ENCODE peak calls at places on chromosomes 7 and 10, in ten cellular contexts. H is EL; V is activated CD8-positive, alpha-beta memory T cell treated with anti-CD3 and anti-CD28 coated beads, Interleukin-2, amount 50 U/mL, for 48 hours; L is omental fat pad; O is nephron progenitor cell; B is activated CD4-positive, alpha-beta T cell treated with anti-CD3 and anti-CD28 coated beads, Interleukin-2, amount 50 U/mL, for 48 hours; T is cardiac muscle cell; A is activated naive CD4-positive, alpha-beta T cell treated with Interleukin-2 at 50 U/mL for 16 hours; S is NCI-H460; Q is NCI-H345. Z is an unnamed sample.

GRCh38 chr7:28277364-28277763 is 96.8 kb upstream of the JAZF1 start:
- DNase-seq in Q (no peak), O (no peak), B (no peak), H (no peak), S (no peak), A (no peak), L (no peak), V (no peak), T (no peak), Z (no peak)

GRCh38 chr7:4753610-4754432 is 21.6 kb upstream of the AP5Z1 start:
- DNase-seq in H (peak), S (peak), A (peak), L (peak), Q (peak), V (peak), T (peak), O (peak), B (peak), Z (peak)

GRCh38 chr7:139691253-139691781 is 86.5 kb downstream of the HIPK2 start:
- DNase-seq in A (no peak), L (no peak), B (no peak), T (peak), O (no peak), Q (no peak), H (no peak), S (no peak), V (no peak), Z (peak)

GRCh38 chr7:151416921-151417320 is 7.1 kb upstream of the WDR86 start:
- DNase-seq in A (no peak), O (no peak), Q (no peak), H (no peak), B (no peak), V (no peak), S (no peak), T (peak), L (no peak), Z (no peak)

GRCh38 chr7:17403996-17404395 is 105.5 kb downstream of the AHR start:
- DNase-seq in H (no peak), Q (no peak), S (no peak), T (peak), O (no peak), L (no peak), B (no peak), A (no peak), V (no peak), Z (no peak)

GRCh38 chr7:135235841-135236240 is 2.2 kb downstream of the STRA8 start:
- DNase-seq in B (no peak), T (no peak), A (no peak), Q (no peak), S (no peak), L (no peak), H (no peak), O (no peak), V (no peak), Z (no peak)

GRCh38 chr10:122632031-122632430 is 67.6 kb downstream of the C10orf120 start:
- DNase-seq in O (no peak), H (no peak), L (no peak), S (no peak), T (no peak), V (no peak), Q (peak), B (no peak), A (no peak), Z (peak)

GRCh38 chr7:133529861-133530260 is 277.0 kb downstream of the EXOC4 start:
- DNase-seq in O (no peak), H (no peak), L (no peak), B (no peak), Q (peak), A (no peak), T (no peak), S (peak), V (no peak), Z (no peak)

GRCh38 chr10:3010819-3011422 is 56.4 kb upstream of the PFKP start:
- DNase-seq in H (no peak), V (no peak), S (no peak), L (no peak), B (no peak), Q (no peak), O (no peak), T (peak), A (no peak), Z (no peak)

GRCh38 chr7:93862651-93863050 is 27.9 kb downstream of the TFPI2 start:
- DNase-seq in S (no peak), B (no peak), V (no peak), T (no peak), A (no peak), Q (no peak), O (no peak), L (no peak), H (no peak), Z (no peak)